ENCODE peak calls at places on chromosomes 2 and 18, in six cellular contexts. T is K562, Y is GM12878, A is HepG2, M is HCT116, V is SK-N-SH. Z is an unnamed sample.

GRCh38 chr2:144914622-144915230 is 394.8 kb upstream of the ZEB2 start:
- DNase-seq in T (no peak), Y (no peak), M (no peak), V (no peak), A (no peak), Z (no peak)

GRCh38 chr2:157777425-157777824 is 98.7 kb downstream of the ACVR1 start:
- DNase-seq in A (peak), Y (no peak), V (peak), M (peak), T (peak), Z (peak)

GRCh38 chr2:95056461-95057459 is 31.3 kb downstream of the MAL start:
- DNase-seq in A (peak), V (no peak), Y (no peak), M (no peak), T (no peak), Z (no peak)

GRCh38 chr2:71048096-71048495 is 20.4 kb upstream of the NAGK start:
- DNase-seq in A (no peak), Y (no peak), T (no peak), M (no peak), V (no peak), Z (no peak)

GRCh38 chr2:132670104-132670960 is at the start of gene LYPD1:
- DNase-seq in A (no peak), M (no peak), V (peak), T (no peak), Y (no peak), Z (peak)

GRCh38 chr2:16218651-16219050 is 278.3 kb downstream of the MYCN start:
- DNase-seq in T (peak), M (peak), Y (no peak), V (peak), A (peak), Z (peak)

GRCh38 chr2:85744771-85745601 is 8.8 kb upstream of the ATOH8 start:
- DNase-seq in V (peak), T (no peak), A (no peak), Y (no peak), M (no peak), Z (no peak)

GRCh38 chr2:37110306-37111212 is 26.2 kb downstream of the GPATCH11 start:
- DNase-seq in V (no peak), Y (no peak), A (no peak), M (no peak), T (no peak), Z (no peak)

GRCh38 chr2:166518634-166519390 is 24.8 kb upstream of the SCN7A start:
- DNase-seq in V (no peak), T (no peak), A (no peak), Y (no peak), M (no peak), Z (no peak)

GRCh38 chr18:3264362-3264761 is 2.4 kb downstream of the MYL12B start:
- DNase-seq in Y (no peak), T (no peak), M (no peak), A (peak), V (no peak), Z (no peak)

GRCh38 chr18:60147326-60147725 is 225.2 kb downstream of the MC4R start:
- DNase-seq in M (no peak), V (no peak), Y (no peak), A (no peak), T (no peak), Z (no peak)

GRCh38 chr2:144730711-144731110 is 210.8 kb upstream of the ZEB2 start:
- DNase-seq in V (no peak), T (no peak), A (no peak), Y (no peak), M (no peak), Z (no peak)

GRCh38 chr2:73776869-73777519 is 2.9 kb downstream of the DUSP11 start:
- DNase-seq in V (no peak), A (no peak), T (no peak), Y (no peak), M (no peak), Z (no peak)

GRCh38 chr2:8098952-8099582 is 582.8 kb upstream of the ID2 start:
- DNase-seq in T (no peak), V (no peak), Y (no peak), M (no peak), A (no peak), Z (no peak)

GRCh38 chr2:74429487-74430451 is 8.2 kb downstream of the WDR54 start:
- DNase-seq in Y (no peak), M (no peak), A (peak), T (no peak), V (no peak), Z (no peak)

GRCh38 chr2:197163755-197164753 is 146.5 kb downstream of the ANKRD44 start:
- DNase-seq in A (no peak), Y (no peak), M (no peak), V (no peak), T (no peak), Z (peak)

GRCh38 chr18:24160086-24160485 is 21.2 kb downstream of the CABYR start:
- DNase-seq in T (no peak), Y (no peak), A (no peak), V (no peak), M (no peak), Z (no peak)

GRCh38 chr2:178827111-178827510 is 19.9 kb upstream of the TTN start:
- DNase-seq in M (no peak), A (no peak), Y (no peak), V (no peak), T (no peak), Z (no peak)

GRCh38 chr2:31065356-31065755 is 72.9 kb downstream of the GALNT14 start:
- DNase-seq in V (no peak), A (no peak), M (no peak), T (no peak), Y (no peak), Z (no peak)

GRCh38 chr2:203840816-203841215 is 26.8 kb upstream of the CTLA4 start:
- DNase-seq in Y (no peak), M (no peak), A (no peak), V (no peak), T (no peak), Z (no peak)

GRCh38 chr2:60252581-60253170 is 300.8 kb downstream of the BCL11A start:
- DNase-seq in V (no peak), Y (no peak), M (no peak), T (no peak), A (no peak), Z (no peak)

GRCh38 chr2:45345331-45346305 is 265.4 kb downstream of the SRBD1 start:
- DNase-seq in Y (no peak), A (no peak), M (no peak), T (no peak), V (peak), Z (peak)

GRCh38 chr2:98559581-98559980 is 48.7 kb downstream of the COA5 start:
- DNase-seq in M (no peak), V (no peak), Y (no peak), A (no peak), T (no peak), Z (no peak)

GRCh38 chr18:12518326-12518725 is 110.6 kb downstream of the PRELID3A start:
- DNase-seq in T (no peak), Y (no peak), M (no peak), V (no peak), A (peak), Z (no peak)

GRCh38 chr2:18387479-18388206 is 172.8 kb downstream of the RDH14 start:
- DNase-seq in M (peak), A (peak), Y (peak), V (peak), T (peak), Z (peak)

GRCh38 chr2:28419003-28419704 is 26.5 kb downstream of the FOSL2 start:
- DNase-seq in T (no peak), Y (no peak), M (no peak), V (no peak), A (peak), Z (peak)

GRCh38 chr2:168848220-168848619 is 42.0 kb downstream of the SPC25 start:
- DNase-seq in A (no peak), T (no peak), V (peak), Y (no peak), M (no peak), Z (peak)

GRCh38 chr2:45568935-45569334 is 42.1 kb downstream of the SRBD1 start:
- DNase-seq in A (no peak), M (no peak), V (no peak), Y (no peak), T (no peak), Z (no peak)

GRCh38 chr2:45207105-45207504 is 197.9 kb upstream of the SIX2 start:
- DNase-seq in T (no peak), A (no peak), V (no peak), M (no peak), Y (no peak), Z (no peak)

GRCh38 chr2:162063899-162064298 is 10.1 kb downstream of the DPP4 start:
- DNase-seq in Y (no peak), T (no peak), M (no peak), A (no peak), V (no peak), Z (no peak)

GRCh38 chr18:62250475-62250874 is 63.4 kb downstream of the RELCH start:
- DNase-seq in Y (no peak), A (no peak), T (no peak), V (no peak), M (no peak), Z (no peak)

GRCh38 chr2:10405441-10405840 is 42.7 kb downstream of the ODC1 start:
- DNase-seq in T (no peak), V (peak), Y (no peak), M (no peak), A (no peak), Z (no peak)

GRCh38 chr2:240387669-240388358 is 47.6 kb upstream of the GPC1 start:
- DNase-seq in T (peak), M (peak), Y (no peak), A (peak), V (no peak), Z (no peak)

GRCh38 chr2:164735309-164735919 is 106.2 kb downstream of the COBLL1 start:
- DNase-seq in M (no peak), A (no peak), Y (no peak), V (no peak), T (no peak), Z (no peak)

DNA sequence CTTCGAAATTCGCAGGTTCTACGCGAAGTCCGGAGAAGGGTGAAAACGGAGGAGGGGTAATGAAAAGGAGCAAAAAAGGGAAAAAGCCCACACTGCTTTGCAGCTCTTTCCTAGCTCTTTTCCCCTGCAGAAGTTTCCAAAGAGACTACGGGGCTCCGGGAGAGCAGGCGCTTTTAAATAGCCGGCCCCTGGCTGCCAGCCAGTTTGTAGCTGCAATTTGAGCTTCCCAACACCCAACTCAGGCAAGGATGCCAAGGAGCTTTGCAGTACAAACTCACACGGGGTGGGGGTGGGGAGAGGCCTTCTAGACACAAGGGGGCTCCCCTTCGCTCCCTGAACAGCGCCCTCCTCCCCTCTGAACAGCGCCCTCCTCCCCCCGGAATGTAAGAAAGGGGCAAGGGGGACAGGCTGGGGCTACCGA is at the start of gene IGFBP5:
- DNase-seq in M (no peak), A (no peak), T (peak), V (peak), Y (no peak), Z (peak)
- TF ChIP-seq POLR2AphosphoS5 in M (no peak), A (no peak), T (no peak), V (peak), Y (no peak), Z (no peak)

GRCh38 chr2:38230756-38231155 is 146.3 kb downstream of the ATL2 start:
- DNase-seq in A (no peak), T (no peak), M (no peak), Y (no peak), V (no peak), Z (peak)
- TF ChIP-seq CTCF in A (no peak), T (no peak), M (no peak), Y (no peak), V (no peak), Z (no peak)

DNA sequence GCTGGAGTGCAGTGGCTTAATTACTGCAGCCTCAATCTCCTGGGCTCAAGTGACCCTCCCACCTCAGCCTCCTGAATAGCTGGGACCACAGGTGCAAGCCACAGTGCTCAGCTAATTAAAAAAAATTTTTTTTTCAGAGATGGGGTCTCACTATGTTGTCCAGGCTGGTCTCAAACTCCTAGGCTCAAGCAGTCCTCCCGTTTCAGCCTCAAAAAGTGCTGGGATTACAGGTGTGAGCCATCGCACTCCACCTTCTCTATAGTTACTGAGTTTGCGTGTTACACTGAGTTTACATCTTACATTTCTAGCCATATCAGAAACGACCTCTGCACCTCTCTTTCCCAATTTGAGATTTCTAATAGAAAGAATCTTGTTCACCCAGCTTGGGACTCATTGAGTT is 53.6 kb upstream of the EML4 start:
- DNase-seq in T (no peak), Y (no peak), M (no peak), A (no peak), V (no peak), Z (no peak)
- H2AFZ ChIP-seq in T (no peak), Y (no peak), M (no peak), A (no peak), V (no peak), Z (no peak)

DNA sequence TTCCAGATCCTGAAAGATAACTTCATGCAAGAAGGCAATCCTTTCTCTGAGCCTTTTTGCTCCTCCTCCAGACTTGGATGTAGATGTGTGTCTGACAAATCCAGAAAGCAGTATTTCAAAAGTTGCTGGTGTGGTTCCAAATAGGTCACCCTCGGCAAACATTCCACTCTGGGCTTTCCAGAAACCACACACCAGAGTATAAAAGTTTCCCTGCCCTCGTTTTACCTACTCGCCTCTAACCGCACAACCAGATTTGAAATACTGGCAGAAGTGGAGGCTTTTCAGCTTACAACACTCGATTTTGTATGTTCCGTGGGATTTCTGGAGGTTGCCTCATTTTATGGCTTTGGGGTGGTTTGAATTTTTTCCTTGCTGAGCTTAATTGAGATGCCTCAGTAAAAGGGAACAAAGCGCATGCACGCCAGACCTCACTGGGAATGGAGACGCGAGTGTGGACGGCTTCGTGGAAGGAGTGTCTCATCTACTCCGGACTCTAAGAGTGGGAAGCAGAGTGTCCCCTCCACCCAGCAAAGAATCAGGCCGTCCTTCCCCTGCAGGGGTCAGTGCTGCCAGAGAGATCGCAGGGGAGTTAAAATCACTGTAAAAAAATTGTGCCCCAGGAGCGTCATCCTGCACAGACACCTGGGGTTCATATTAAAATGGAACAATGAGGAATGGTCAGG is 44.0 kb upstream of the RPL31 start:
- DNase-seq in M (no peak), T (no peak), A (no peak), Y (no peak), V (no peak), Z (no peak)
- TF ChIP-seq POLR2AphosphoS5 in M (no peak), T (no peak), A (no peak), Y (no peak), V (no peak), Z (no peak)

DNA sequence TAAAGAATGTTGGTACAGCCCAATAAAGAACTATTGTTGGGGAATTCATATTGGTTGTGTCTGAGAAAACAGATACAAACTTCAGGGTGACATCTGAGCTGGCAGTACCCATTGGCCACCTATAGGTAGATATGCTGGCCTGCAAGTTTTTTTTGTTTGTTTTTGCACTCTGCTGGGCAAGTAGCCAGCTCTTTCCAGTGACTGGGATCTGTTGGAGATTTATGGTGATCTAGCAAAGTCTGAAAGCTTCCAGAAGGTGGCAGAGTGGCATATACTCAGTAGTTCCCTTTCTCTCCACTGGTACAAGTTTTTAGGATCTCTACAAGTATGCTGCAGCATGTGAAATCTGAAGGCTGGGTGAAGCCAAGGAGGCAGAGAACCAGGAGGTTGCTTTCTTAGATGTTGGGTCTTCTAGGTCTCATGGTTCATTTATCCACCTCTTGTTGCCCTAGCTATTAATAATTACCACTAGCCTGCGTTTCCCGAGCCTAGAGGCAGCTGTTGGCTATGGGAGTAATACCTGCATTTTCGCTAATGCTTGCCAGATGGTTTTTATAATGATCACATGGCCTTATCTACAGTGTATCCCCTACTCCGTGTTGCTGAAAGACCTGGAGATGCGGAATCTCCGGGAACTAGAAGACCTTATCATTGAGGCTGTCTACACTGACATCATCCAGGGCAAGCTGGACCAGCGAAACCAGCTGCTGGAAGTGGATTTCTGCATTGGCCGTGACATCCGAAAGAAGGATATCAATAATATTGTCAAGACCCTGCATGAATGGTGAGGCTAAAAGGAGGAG is 9.5 kb downstream of the COPS7B start:
- DNase-seq in A (peak), T (no peak), V (peak), Y (no peak), M (peak), Z (peak)
- TF ChIP-seq CTCF in A (peak), T (peak), V (peak), Y (peak), M (peak), Z (peak)